ENCODE peak calls at places on chromosome 3, in ten cellular contexts. O is iris pigment epithelial cell; I is suprapubic skin; W is fibroblast of lung; Y is GM10248; A is A549; J is AML-193; B is hypothalamus; Q is stimulated activated CD4-positive, alpha-beta T cell treated with anti-CD3 and anti-CD28 coated beads, Interleukin-12 subunit alpha, Interleukin-12 subunit beta, amount 100 ng/mL, for 4 hours; V is stimulated activated CD8-positive, alpha-beta memory T cell treated with anti-CD3 and anti-CD28 coated beads, Interleukin-15, amount 100 ng/mL, for 24 hours. Z is an unnamed sample.

GRCh38 chr3:134373278-134373941 is 837 bp downstream of the AMOTL2 start:
- DNase-seq in O (peak), I (peak), W (peak), Y (no peak), A (peak), J (no peak), B (peak), Q (no peak), V (no peak), Z (peak)

GRCh38 chr3:71395927-71396695 is 187.4 kb downstream of the FOXP1 start:
- DNase-seq in O (peak), I (no peak), W (peak), Y (no peak), A (no peak), J (no peak), B (no peak), Q (no peak), V (no peak), Z (peak)

GRCh38 chr3:2097641-2098191 is 950 bp upstream of the CNTN4 start:
- DNase-seq in O (peak), I (no peak), W (no peak), Y (no peak), A (no peak), J (no peak), B (no peak), Q (no peak), V (no peak), Z (peak)

GRCh38 chr3:62605413-62606068 is 232.2 kb upstream of the FEZF2 start:
- DNase-seq in O (no peak), I (no peak), W (no peak), Y (no peak), A (no peak), J (no peak), B (no peak), Q (no peak), V (no peak), Z (no peak)

GRCh38 chr3:110157221-110157620 is 819.9 kb upstream of the DPPA4 start:
- DNase-seq in O (no peak), I (no peak), W (no peak), Y (no peak), A (no peak), J (no peak), B (no peak), Q (no peak), V (no peak), Z (no peak)

GRCh38 chr3:136332776-136333175 is 82.6 kb downstream of the PCCB start:
- DNase-seq in O (peak), I (no peak), W (peak), Y (no peak), A (peak), J (no peak), B (no peak), Q (no peak), V (no peak), Z (peak)

GRCh38 chr3:115562636-115563267 is 60.6 kb upstream of the GAP43 start:
- DNase-seq in O (no peak), I (no peak), W (no peak), Y (no peak), A (no peak), J (no peak), B (no peak), Q (no peak), V (no peak), Z (no peak)

GRCh38 chr3:167602041-167602440 is 51.7 kb downstream of the WDR49 start:
- DNase-seq in O (no peak), I (no peak), W (no peak), Y (no peak), A (no peak), J (no peak), B (no peak), Q (no peak), V (no peak), Z (no peak)

GRCh38 chr3:154040283-154040682 is 80.9 kb upstream of the ARHGEF26 start:
- DNase-seq in O (peak), I (no peak), W (no peak), Y (no peak), A (peak), J (peak), B (no peak), Q (no peak), V (no peak), Z (no peak)

GRCh38 chr3:117962750-117963149 is 1071.9 kb downstream of the IGSF11 start:
- DNase-seq in O (no peak), I (no peak), W (peak), Y (no peak), A (no peak), J (no peak), B (no peak), Q (no peak), V (no peak), Z (no peak)

GRCh38 chr3:105466495-105467080 is 99.9 kb downstream of the ALCAM start:
- DNase-seq in O (peak), I (no peak), W (peak), Y (no peak), A (no peak), J (no peak), B (no peak), Q (no peak), V (no peak), Z (no peak)

GRCh38 chr3:186189492-186189891 is 80.6 kb upstream of the ETV5 start:
- DNase-seq in O (peak), I (no peak), W (no peak), Y (no peak), A (no peak), J (no peak), B (no peak), Q (no peak), V (no peak), Z (no peak)

GRCh38 chr3:46900007-46900292 is 22.4 kb downstream of the PTH1R start:
- DNase-seq in O (no peak), I (no peak), W (no peak), Y (no peak), A (no peak), J (no peak), B (peak), Q (no peak), V (no peak), Z (peak)

GRCh38 chr3:189839576-189839975 is 208.4 kb downstream of the TP63 start:
- DNase-seq in O (peak), I (no peak), W (peak), Y (no peak), A (peak), J (no peak), B (no peak), Q (no peak), V (no peak), Z (peak)

GRCh38 chr3:138434875-138435772 is 708 bp downstream of the ESYT3 start:
- DNase-seq in O (peak), I (no peak), W (peak), Y (no peak), A (peak), J (no peak), B (no peak), Q (no peak), V (no peak), Z (peak)

GRCh38 chr3:149605902-149606301 is 51.9 kb downstream of the WWTR1 start:
- DNase-seq in O (peak), I (no peak), W (peak), Y (no peak), A (peak), J (no peak), B (no peak), Q (no peak), V (no peak), Z (peak)

GRCh38 chr3:144085964-144086363 is 114.3 kb downstream of the DIPK2A start:
- DNase-seq in O (peak), I (no peak), W (peak), Y (no peak), A (peak), J (peak), B (no peak), Q (no peak), V (no peak), Z (no peak)

GRCh38 chr3:122493296-122493695 is 21.4 kb downstream of the KPNA1 start:
- DNase-seq in O (peak), I (no peak), W (peak), Y (no peak), A (no peak), J (no peak), B (no peak), Q (no peak), V (no peak), Z (peak)